ENCODE peak calls at places on chromosomes 1 and 21, in four cellular contexts. V is K562, Y is HEK293T, D is HepG2. U is an unnamed sample.

GRCh38 chr1:39470040-39470439 is 21.4 kb upstream of the BMP8A start:
- DNase-seq in V (no peak), Y (no peak), D (no peak), U (no peak)

GRCh38 chr1:55039342-55040082 is at the start of gene PCSK9:
- DNase-seq in V (peak), Y (no peak), D (peak), U (peak)

GRCh38 chr1:16145988-16146887 is 9.6 kb downstream of the EPHA2 start:
- DNase-seq in V (peak), Y (peak), D (peak), U (peak)

GRCh38 chr1:81797701-81798100 is 3.0 kb upstream of the ADGRL2 start:
- DNase-seq in V (no peak), Y (no peak), D (no peak), U (no peak)

GRCh38 chr1:97565886-97566285 is 354.9 kb downstream of the DPYD start:
- DNase-seq in V (no peak), Y (no peak), D (no peak), U (no peak)

GRCh38 chr1:150548632-150549495 is at the start of gene ADAMTSL4:
- DNase-seq in V (peak), Y (peak), D (no peak), U (peak)

GRCh38 chr1:226862900-226863299 is 7.5 kb upstream of the PSEN2 start:
- DNase-seq in V (no peak), Y (no peak), D (no peak), U (no peak)

GRCh38 chr1:214707306-214708087 is 104.5 kb downstream of the CENPF start:
- DNase-seq in V (no peak), Y (no peak), D (no peak), U (no peak)

GRCh38 chr1:196607940-196608339 is 300 bp downstream of the KCNT2 start:
- DNase-seq in V (no peak), Y (no peak), D (no peak), U (no peak)

GRCh38 chr1:22157359-22157966 is 14.6 kb upstream of the WNT4 start:
- DNase-seq in V (no peak), Y (no peak), D (no peak), U (no peak)

GRCh38 chr1:169906938-169907337 is 13.2 kb upstream of the SCYL3 start:
- DNase-seq in V (no peak), Y (no peak), D (no peak), U (no peak)

GRCh38 chr1:232431326-232431725 is 198.6 kb downstream of the SIPA1L2 start:
- DNase-seq in V (no peak), Y (no peak), D (no peak), U (no peak)

GRCh38 chr1:26220199-26220912 is 13.6 kb upstream of the CEP85 start:
- DNase-seq in V (no peak), Y (no peak), D (no peak), U (no peak)

GRCh38 chr1:157124855-157125254 is 13.3 kb downstream of the ETV3 start:
- DNase-seq in V (no peak), Y (no peak), D (no peak), U (no peak)

GRCh38 chr1:54372978-54373377 is 33.2 kb downstream of the SSBP3 start:
- DNase-seq in V (no peak), Y (no peak), D (no peak), U (no peak)

GRCh38 chr1:72178266-72178665 is 104.1 kb downstream of the NEGR1 start:
- DNase-seq in V (no peak), Y (no peak), D (no peak), U (no peak)

GRCh38 chr1:22321917-22322316 is 129.7 kb upstream of the ZBTB40 start:
- DNase-seq in V (no peak), Y (no peak), D (no peak), U (no peak)

GRCh38 chr1:48878191-48878940 is 101.7 kb upstream of the BEND5 start:
- DNase-seq in V (no peak), Y (no peak), D (no peak), U (no peak)

GRCh38 chr21:20998456-20998789 is 214 bp downstream of the NCAM2 start:
- DNase-seq in V (no peak), Y (no peak), D (no peak), U (no peak)

GRCh38 chr1:229222081-229222480 is 48.8 kb upstream of the RAB4A start:
- DNase-seq in V (no peak), Y (no peak), D (no peak), U (no peak)

GRCh38 chr1:57258616-57259330 is 165.1 kb downstream of the DAB1 start:
- DNase-seq in V (no peak), Y (no peak), D (no peak), U (no peak)

GRCh38 chr1:8070381-8070811 is 44.3 kb upstream of the ERRFI1 start:
- DNase-seq in V (no peak), Y (no peak), D (peak), U (no peak)
- TF ChIP-seq ELF4 in V (no peak), Y (no peak), D (no peak), U (no peak)

DNA sequence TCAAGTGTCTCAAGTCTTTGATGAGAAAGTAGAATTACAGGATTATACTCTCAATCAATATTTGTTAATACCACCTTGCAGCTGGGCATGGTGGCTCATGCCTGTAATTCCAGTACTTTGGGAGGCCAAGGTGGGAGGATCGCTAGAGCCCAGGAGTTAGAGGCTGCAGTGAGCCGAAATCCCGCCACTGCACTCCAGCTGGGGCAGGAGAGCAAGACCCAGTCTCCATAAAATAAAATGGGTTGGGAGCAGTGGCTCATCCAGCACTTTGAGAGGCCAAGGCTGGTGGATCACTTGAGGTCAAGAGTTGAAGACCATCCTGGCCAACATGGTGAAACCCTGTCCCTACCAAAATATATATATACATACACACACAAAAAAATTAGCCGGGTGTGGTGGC is 1.2 kb upstream of the NCMAP start:
- DNase-seq in V (no peak), Y (no peak), D (no peak), U (no peak)
- TF ChIP-seq ELF4 in V (no peak), Y (no peak), D (no peak), U (no peak)

DNA sequence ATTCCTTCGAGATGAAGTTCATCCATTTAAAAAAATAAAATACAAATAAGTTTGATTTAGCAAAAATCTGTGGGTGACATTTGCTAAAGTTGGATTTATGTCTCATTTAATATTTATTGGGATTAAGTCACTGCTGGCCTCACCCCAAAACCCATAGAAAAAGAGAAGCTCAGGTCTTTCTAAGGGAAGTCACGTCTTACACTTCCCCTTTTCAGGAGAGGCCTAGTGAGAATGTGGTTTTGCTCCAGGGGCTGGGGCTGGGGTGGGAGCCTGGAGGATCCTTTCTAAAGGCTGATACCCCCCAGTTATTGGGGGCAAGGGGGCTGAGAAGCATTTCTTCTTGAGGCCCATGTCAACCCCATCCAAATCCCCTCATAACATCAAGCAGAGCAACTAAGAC is 300.3 kb downstream of the DSCAM start:
- DNase-seq in V (no peak), Y (no peak), D (no peak), U (no peak)
- TF ChIP-seq ELF4 in V (no peak), Y (no peak), D (no peak), U (no peak)

GRCh38 chr1:216045400-216045799 is 377.8 kb downstream of the USH2A start:
- DNase-seq in V (no peak), Y (no peak), D (no peak), U (no peak)
- TF ChIP-seq ELF4 in V (no peak), Y (no peak), D (no peak), U (no peak)

GRCh38 chr1:184858288-184858687 is 103.6 kb upstream of the EDEM3 start:
- DNase-seq in V (no peak), Y (no peak), D (no peak), U (no peak)

GRCh38 chr1:184854036-184854435 is 99.4 kb upstream of the EDEM3 start:
- DNase-seq in V (no peak), Y (no peak), D (no peak), U (no peak)

GRCh38 chr1:184859381-184860105 is 104.9 kb upstream of the EDEM3 start:
- DNase-seq in V (no peak), Y (no peak), D (no peak), U (no peak)

GRCh38 chr1:184851822-184852746 is 97.4 kb upstream of the EDEM3 start:
- DNase-seq in V (no peak), Y (no peak), D (no peak), U (no peak)

GRCh38 chr1:184854456-184855180 is 100.0 kb upstream of the EDEM3 start:
- DNase-seq in V (no peak), Y (no peak), D (no peak), U (no peak)
- TF ChIP-seq ELF4 in V (no peak), Y (no peak), D (no peak), U (no peak)

U was measured in WTC11.